ENCODE peak calls at places on chromosomes 5 and 9, in seven cellular contexts. B, W, D, T, N, R and Q are unnamed samples.

GRCh38 chr9:35863583-35863982 is 6.6 kb downstream of the OR13J1 start:
- ATAC-seq in B (no peak), W (no peak), D (no peak), T (no peak), N (no peak), R (no peak), Q (no peak)

GRCh38 chr9:109331353-109331752 is 10.5 kb upstream of the EPB41L4B start:
- ATAC-seq in B (peak; percentile 80), W (peak; percentile 93), D (no peak), T (peak; percentile 77), N (no peak), R (peak; percentile 82), Q (no peak)

GRCh38 chr9:89956907-89957306 is 352.1 kb downstream of the GADD45G start:
- ATAC-seq in B (no peak), W (no peak), D (no peak), T (no peak), N (no peak), R (no peak), Q (no peak)

GRCh38 chr5:33048315-33048714 is 337.2 kb downstream of the NPR3 start:
- ATAC-seq in B (no peak), W (no peak), D (no peak), T (no peak), N (no peak), R (no peak), Q (no peak)

GRCh38 chr9:113593682-113594281 is 130.3 kb downstream of the RGS3 start:
- ATAC-seq in B (peak; percentile 90), W (peak; percentile 79), D (no peak), T (peak; percentile 95), N (no peak), R (peak; percentile 86), Q (peak; percentile 96)

GRCh38 chr5:119031905-119032304 is 39.0 kb upstream of the DMXL1 start:
- ATAC-seq in B (no peak), W (peak; percentile 76), D (peak; percentile 47), T (no peak), N (no peak), R (peak; percentile 40), Q (no peak)

GRCh38 chr5:109888980-109889379 is 199.3 kb downstream of the MAN2A1 start:
- ATAC-seq in B (no peak), W (no peak), D (no peak), T (no peak), N (no peak), R (no peak), Q (no peak)

GRCh38 chr5:172866802-172867748 is 33.0 kb downstream of the ERGIC1 start:
- ATAC-seq in B (peak; percentile 78), W (no peak), D (no peak), T (peak; percentile 33), N (no peak), R (no peak), Q (peak; percentile 71)